ENCODE peak calls at places on chromosome 5, in eight cellular contexts. U, R, L, Z, E, A, Q and S are unnamed samples.

GRCh38 chr5:66967826-66968262 is 228.8 kb downstream of the CD180 start:
- DNase-seq in U (peak; percentile 56), R (no peak), L (no peak), Z (no peak), E (no peak), A (no peak), Q (no peak), S (no peak)

GRCh38 chr5:158947831-158948230 is 151.9 kb downstream of the EBF1 start:
- DNase-seq in U (peak; percentile 9), R (no peak), L (no peak), Z (no peak), E (no peak), A (no peak), Q (no peak), S (no peak)

GRCh38 chr5:136516617-136517016 is 151.3 kb upstream of the TRPC7 start:
- DNase-seq in U (no peak), R (no peak), L (no peak), Z (no peak), E (no peak), A (no peak), Q (no peak), S (no peak)

GRCh38 chr5:168941901-168942300 is 359.0 kb downstream of the SLIT3 start:
- DNase-seq in U (no peak), R (no peak), L (no peak), Z (no peak), E (no peak), A (no peak), Q (no peak), S (no peak)

GRCh38 chr5:59422026-59422941 is 471.2 kb downstream of the PDE4D start:
- DNase-seq in U (no peak), R (no peak), L (no peak), Z (no peak), E (no peak), A (no peak), Q (no peak), S (no peak)

GRCh38 chr5:143782588-143783386 is 29.2 kb upstream of the HMHB1 start:
- DNase-seq in U (no peak), R (no peak), L (no peak), Z (no peak), E (no peak), A (no peak), Q (no peak), S (peak; percentile 6)

GRCh38 chr5:64625678-64626077 is 64.6 kb upstream of the SHISAL2B start:
- DNase-seq in U (peak; percentile 67), R (no peak), L (no peak), Z (no peak), E (no peak), A (no peak), Q (no peak), S (no peak)

GRCh38 chr5:14922456-14922855 is 50.9 kb upstream of the ANKH start:
- DNase-seq in U (no peak), R (no peak), L (no peak), Z (no peak), E (no peak), A (no peak), Q (no peak), S (no peak)

GRCh38 chr5:81334304-81335061 is 33.1 kb downstream of the ZCCHC9 start:
- DNase-seq in U (peak; percentile 28), R (no peak), L (no peak), Z (no peak), E (no peak), A (no peak), Q (no peak), S (no peak)

GRCh38 chr5:116778015-116778414 is 203.4 kb upstream of the SEMA6A start:
- DNase-seq in U (no peak), R (no peak), L (no peak), Z (no peak), E (no peak), A (no peak), Q (no peak), S (no peak)

GRCh38 chr5:116038817-116039216 is 6.5 kb downstream of the ARL14EPL start:
- DNase-seq in U (no peak), R (no peak), L (no peak), Z (no peak), E (no peak), A (no peak), Q (no peak), S (no peak)

GRCh38 chr5:85293139-85293785 is 908.6 kb upstream of the EDIL3 start:
- DNase-seq in U (peak; percentile 8), R (no peak), L (no peak), Z (no peak), E (peak; percentile 1), A (no peak), Q (no peak), S (peak; percentile 25)

GRCh38 chr5:179879690-179880010 is 21.0 kb upstream of the MRNIP start:
- DNase-seq in U (no peak), R (no peak), L (no peak), Z (no peak), E (no peak), A (no peak), Q (no peak), S (no peak)

GRCh38 chr5:31944683-31945445 is 229.3 kb downstream of the GOLPH3 start:
- DNase-seq in U (no peak), R (no peak), L (peak; percentile 57), Z (no peak), E (no peak), A (no peak), Q (no peak), S (no peak)

GRCh38 chr5:135227064-135228022 is 171.7 kb downstream of the MACROH2A1 start:
- DNase-seq in U (no peak), R (no peak), L (no peak), Z (no peak), E (no peak), A (no peak), Q (no peak), S (no peak)

GRCh38 chr5:33662721-33663435 is 222.1 kb downstream of the TARS1 start:
- DNase-seq in U (peak; percentile 21), R (no peak), L (no peak), Z (no peak), E (no peak), A (peak; percentile 44), Q (no peak), S (no peak)

GRCh38 chr5:178372091-178372695 is 139.6 kb upstream of the PHYKPL start:
- DNase-seq in U (no peak), R (no peak), L (no peak), Z (no peak), E (no peak), A (no peak), Q (no peak), S (no peak)

GRCh38 chr5:144122641-144123040 is 47.8 kb downstream of the YIPF5 start:
- DNase-seq in U (no peak), R (no peak), L (no peak), Z (no peak), E (no peak), A (no peak), Q (no peak), S (no peak)

GRCh38 chr5:76527685-76528161 is 95.5 kb downstream of the F2RL2 start:
- DNase-seq in U (no peak), R (no peak), L (no peak), Z (no peak), E (no peak), A (no peak), Q (no peak), S (no peak)

GRCh38 chr5:1447772-1448361 is 2.6 kb upstream of the SLC6A3 start:
- DNase-seq in U (no peak), R (no peak), L (no peak), Z (no peak), E (no peak), A (no peak), Q (no peak), S (no peak)

GRCh38 chr5:82018462-82018861 is 46.6 kb downstream of the ATG10 start:
- DNase-seq in U (peak; percentile 6), R (no peak), L (no peak), Z (no peak), E (no peak), A (no peak), Q (no peak), S (no peak)

DNA sequence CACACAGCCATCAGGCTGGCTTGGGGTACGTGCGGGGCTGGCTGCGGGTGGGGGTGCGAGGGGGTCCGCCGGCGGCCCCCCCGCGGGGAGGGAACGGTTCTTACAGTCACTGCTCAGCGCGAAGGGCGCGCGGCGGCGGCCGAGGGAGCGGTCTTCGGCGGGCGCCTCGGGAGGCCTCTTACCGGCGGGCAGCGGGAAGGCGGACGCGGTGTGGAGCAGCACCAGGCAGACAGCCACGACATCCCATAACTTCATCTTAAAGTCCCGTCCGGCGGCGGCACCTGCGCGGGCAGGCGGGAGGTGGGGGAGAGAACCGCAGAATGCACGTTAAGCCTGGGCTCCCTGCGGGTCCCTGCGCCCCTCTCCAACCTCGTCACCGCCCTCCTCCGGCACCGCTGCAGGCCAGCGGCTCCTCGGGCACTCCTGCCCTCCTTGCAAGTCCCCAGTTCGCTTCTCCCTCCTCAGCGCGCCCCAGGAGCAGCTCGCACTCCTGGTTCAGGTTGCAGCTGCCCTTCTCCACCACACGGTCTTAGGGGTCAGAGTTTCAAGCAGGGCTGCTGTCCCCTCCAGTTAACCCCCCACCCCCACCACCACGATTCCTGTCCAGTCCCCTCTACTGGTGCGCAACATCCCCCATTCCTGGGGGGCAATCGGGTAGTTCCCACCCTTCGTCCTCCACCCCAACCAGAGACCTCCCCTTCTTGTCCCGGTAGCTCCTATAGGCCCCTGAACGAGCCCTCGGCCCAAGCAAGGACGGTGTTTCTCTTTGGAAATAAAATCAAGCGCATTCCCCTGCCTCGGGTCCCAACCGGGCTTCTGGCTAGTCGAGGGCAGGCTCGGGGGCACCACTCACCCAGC is 5.1 kb downstream of the GDNF start:
- DNase-seq in U (no peak), R (peak; percentile 31), L (peak; percentile 82), Z (no peak), E (no peak), A (no peak), Q (no peak), S (no peak)
- H3K4me3 ChIP-seq in U (no peak overlapping the region), R (peak overlapping the region; percentile 24), L (no peak overlapping the region), Z (no peak overlapping the region), E (peak overlapping the region; percentile 4), A (peak overlapping the region; percentile 23), Q (no peak overlapping the region), S (no peak overlapping the region)

GRCh38 chr5:133996683-133997252 is 8.0 kb downstream of the VDAC1 start:
- DNase-seq in U (no peak), R (no peak), L (no peak), Z (no peak), E (no peak), A (no peak), Q (no peak), S (no peak)
- TF ChIP-seq CTCF in U (peak; percentile 60), R (peak; percentile 59), L (no peak), Z (peak; percentile 67), E (peak; percentile 84), A (peak; percentile 53), Q (no peak), S (peak; percentile 75)

GRCh38 chr5:36881807-36882206 is 5.2 kb downstream of the NIPBL start:
- DNase-seq in U (no peak), R (no peak), L (no peak), Z (no peak), E (no peak), A (no peak), Q (no peak), S (no peak)
- H3K4me3 ChIP-seq in U (no peak overlapping the region), R (no peak overlapping the region), L (no peak overlapping the region), Z (no peak overlapping the region), E (no peak overlapping the region), A (no peak overlapping the region), Q (no peak overlapping the region), S (no peak overlapping the region)

GRCh38 chr5:108109059-108109458 is 272.8 kb downstream of the FBXL17 start:
- DNase-seq in U (no peak), R (no peak), L (no peak), Z (no peak), E (no peak), A (no peak), Q (no peak), S (no peak)
- TF ChIP-seq CTCF in U (no peak), R (no peak), L (no peak), Z (no peak), E (no peak), A (no peak), Q (no peak), S (no peak)

GRCh38 chr5:92749943-92750342 is 831.1 kb downstream of the NR2F1-AS1 start:
- DNase-seq in U (peak; percentile 57), R (no peak), L (no peak), Z (no peak), E (no peak), A (no peak), Q (no peak), S (peak; percentile 15)
- H3K4me3 ChIP-seq in U (no peak overlapping the region), R (no peak overlapping the region), L (no peak overlapping the region), Z (no peak overlapping the region), E (no peak overlapping the region), A (no peak overlapping the region), Q (no peak overlapping the region), S (no peak overlapping the region)